ENCODE peak calls at places on chromosomes 6 and 20, in eight cellular contexts. S is hepatocyte, H is thyroid gland, N is astrocyte of the spinal cord, K is gastrocnemius medialis, Q is tibial nerve, E is GM12865, P is neuronal stem cell. Y is an unnamed sample.

GRCh38 chr6:154292855-154293519 is 63.6 kb downstream of the IPCEF1 start:
- DNase-seq in E (no peak), P (no peak), Q (no peak), K (no peak), H (no peak), N (peak), S (peak), Y (no peak)

GRCh38 chr6:32244946-32245398 is 21.1 kb upstream of the NOTCH4 start:
- DNase-seq in S (peak), Q (peak), E (peak), K (peak), P (peak), N (peak), H (peak), Y (peak)

GRCh38 chr6:40436685-40437604 is 150.2 kb downstream of the LRFN2 start:
- DNase-seq in S (no peak), K (no peak), N (peak), P (no peak), Q (no peak), H (no peak), E (no peak), Y (no peak)

GRCh38 chr6:138188278-138188923 is 26.7 kb downstream of the ARFGEF3 start:
- DNase-seq in E (no peak), P (no peak), S (peak), Q (no peak), N (no peak), K (no peak), H (no peak), Y (no peak)

GRCh38 chr6:37551867-37552266 is 52.2 kb upstream of the CCDC167 start:
- DNase-seq in N (no peak), K (no peak), S (no peak), Q (no peak), E (peak), P (no peak), H (no peak), Y (no peak)

GRCh38 chr6:163711615-163712568 is 297.4 kb downstream of the QKI start:
- DNase-seq in P (no peak), Q (peak), E (peak), N (no peak), K (peak), H (peak), S (no peak), Y (no peak)

GRCh38 chr20:47319517-47320252 is 36.8 kb downstream of the ZMYND8 start:
- DNase-seq in N (peak), K (no peak), Q (no peak), S (peak), P (no peak), E (no peak), H (peak), Y (no peak)

GRCh38 chr6:12291785-12292604 is 1.8 kb downstream of the EDN1 start:
- DNase-seq in H (no peak), N (peak), E (peak), P (peak), Q (no peak), S (peak), K (no peak), Y (no peak)

GRCh38 chr6:100663219-100663863 is 198.6 kb upstream of the SIM1 start:
- DNase-seq in Q (no peak), S (peak), E (no peak), P (no peak), H (no peak), K (no peak), N (peak), Y (no peak)

GRCh38 chr20:59751075-59751711 is 146.9 kb downstream of the PHACTR3 start:
- DNase-seq in H (peak), S (peak), E (peak), Q (peak), N (peak), K (no peak), P (peak), Y (peak)

GRCh38 chr6:44156494-44157151 is 2.0 kb upstream of the CAPN11 start:
- DNase-seq in P (no peak), H (no peak), S (peak), E (no peak), K (no peak), N (no peak), Q (no peak), Y (no peak)

GRCh38 chr6:141056945-141057635 is 1075.6 kb upstream of the GJE1 start:
- DNase-seq in S (no peak), P (no peak), H (no peak), Q (no peak), E (no peak), K (no peak), N (no peak), Y (no peak)

GRCh38 chr6:148455225-148455624 is 112.6 kb downstream of the SASH1 start:
- DNase-seq in K (no peak), E (no peak), N (peak), H (no peak), Q (no peak), P (no peak), S (no peak), Y (no peak)

GRCh38 chr6:15148356-15149058 is 97.4 kb upstream of the JARID2 start:
- DNase-seq in Q (no peak), E (peak), K (no peak), S (peak), N (peak), P (no peak), H (no peak), Y (no peak)

GRCh38 chr6:15953152-15953880 is 175.6 kb upstream of the MYLIP start:
- DNase-seq in P (no peak), H (no peak), E (no peak), S (no peak), Q (no peak), K (no peak), N (no peak), Y (no peak)

GRCh38 chr6:48111143-48111506 is at the start of gene PTCHD4:
- DNase-seq in H (peak), K (no peak), N (peak), S (no peak), E (peak), Q (no peak), P (no peak), Y (no peak)

GRCh38 chr20:50467618-50468373 is 42.4 kb upstream of the PTPN1 start:
- DNase-seq in Q (no peak), P (no peak), N (peak), H (peak), S (no peak), K (no peak), E (peak), Y (peak)

GRCh38 chr20:34600892-34601653 is 42.6 kb downstream of the MAP1LC3A start:
- DNase-seq in E (peak), Q (no peak), N (no peak), S (no peak), K (no peak), P (no peak), H (no peak), Y (no peak)

GRCh38 chr6:157804448-157805327 is 18.4 kb upstream of the SNX9 start:
- DNase-seq in K (no peak), N (no peak), E (no peak), H (no peak), Q (no peak), S (no peak), P (no peak), Y (no peak)

GRCh38 chr6:125747589-125748533 is 1.6 kb upstream of the HEY2 start:
- DNase-seq in N (no peak), H (peak), E (peak), S (peak), K (peak), P (peak), Q (peak), Y (no peak)

GRCh38 chr6:33004940-33005339 is 4.5 kb downstream of the HLA-DOA start:
- DNase-seq in S (no peak), K (no peak), E (no peak), N (no peak), P (no peak), H (no peak), Q (no peak), Y (no peak)

GRCh38 chr6:145067430-145067829 is 667.9 kb downstream of the EPM2A start:
- DNase-seq in S (no peak), H (no peak), N (peak), K (no peak), P (no peak), Q (no peak), E (no peak), Y (no peak)

GRCh38 chr20:63151554-63152321 is 64.2 kb downstream of the YTHDF1 start:
- DNase-seq in N (no peak), P (no peak), E (no peak), Q (no peak), K (no peak), S (no peak), H (no peak), Y (no peak)

GRCh38 chr20:6768228-6769185 is 1.0 kb downstream of the BMP2 start:
- DNase-seq in E (no peak), P (peak), S (peak), K (no peak), Q (peak), N (peak), H (peak), Y (no peak)

GRCh38 chr6:153965996-153966395 is 73.0 kb upstream of the OPRM1 start:
- DNase-seq in S (no peak), K (no peak), Q (no peak), E (no peak), N (peak), H (no peak), P (no peak), Y (no peak)

GRCh38 chr6:157325069-157325805 is 1.9 kb upstream of the TMEM242 start:
- DNase-seq in K (no peak), H (no peak), S (no peak), N (peak), Q (no peak), E (no peak), P (no peak), Y (no peak)

GRCh38 chr20:57498425-57499400 is 26.2 kb downstream of the CTCFL start:
- DNase-seq in H (peak), P (no peak), N (peak), K (no peak), Q (no peak), S (peak), E (peak), Y (peak)

GRCh38 chr6:149962461-149963211 is 1.1 kb upstream of the ULBP1 start:
- DNase-seq in E (no peak), P (no peak), H (no peak), N (no peak), Q (no peak), S (no peak), K (no peak), Y (peak)

GRCh38 chr6:96939019-96939805 is 14.7 kb downstream of the KLHL32 start:
- DNase-seq in E (no peak), K (no peak), H (peak), N (peak), P (no peak), Q (no peak), S (no peak), Y (no peak)

GRCh38 chr6:168100011-168100802 is 21.2 kb upstream of the FRMD1 start:
- DNase-seq in E (no peak), N (no peak), Q (no peak), S (no peak), K (no peak), P (no peak), H (no peak), Y (no peak)

GRCh38 chr6:127422791-127423190 is 36.4 kb downstream of the KIAA0408 start:
- DNase-seq in N (no peak), K (no peak), P (no peak), E (no peak), S (no peak), Q (no peak), H (no peak), Y (no peak)

GRCh38 chr6:127415096-127415495 is 44.1 kb downstream of the KIAA0408 start:
- DNase-seq in N (no peak), K (no peak), P (no peak), Q (no peak), H (no peak), E (no peak), S (no peak), Y (no peak)

DNA sequence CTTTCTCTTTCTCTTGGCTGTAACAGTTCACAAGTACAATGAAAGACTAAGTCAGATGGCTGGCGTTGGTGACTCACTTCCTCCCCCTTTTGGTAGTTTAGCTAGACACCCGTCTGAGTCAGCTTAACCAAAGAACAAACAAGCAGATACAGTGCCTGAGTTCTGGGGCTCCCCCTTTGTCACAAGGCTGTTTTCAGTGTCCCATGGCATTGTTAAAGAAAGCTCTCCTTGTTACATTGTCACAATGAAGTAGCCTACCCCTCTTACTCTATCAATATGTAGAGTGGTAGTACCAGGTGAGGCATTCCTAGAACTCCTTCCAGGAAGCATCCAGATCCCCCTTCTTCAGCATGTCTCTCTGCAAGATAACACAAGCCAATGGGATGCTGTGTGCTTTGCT is 38.6 kb downstream of the KIAA0408 start:
- DNase-seq in K (peak), P (peak), Q (peak), N (peak), E (peak), H (peak), S (peak), Y (peak)
- H3K4me3 ChIP-seq in K (no peak), P (no peak), Q (no peak), N (no peak), E (no peak), H (no peak), S (no peak), Y (no peak)

GRCh38 chr6:39048481-39049399 is at the start of gene GLP1R:
- DNase-seq in P (peak), E (no peak), N (no peak), H (peak), S (peak), K (no peak), Q (no peak), Y (no peak)

GRCh38 chr6:39050453-39051112 is 2.0 kb downstream of the GLP1R start:
- DNase-seq in K (no peak), S (no peak), Q (no peak), P (no peak), H (no peak), E (no peak), N (no peak), Y (no peak)

GRCh38 chr6:39051399-39052122 is 3.0 kb downstream of the GLP1R start:
- DNase-seq in S (no peak), Q (no peak), N (no peak), H (no peak), K (no peak), P (no peak), E (no peak), Y (no peak)

GRCh38 chr6:39047434-39048327 is 900 bp upstream of the GLP1R start:
- DNase-seq in Q (no peak), H (no peak), N (no peak), E (no peak), S (no peak), P (no peak), K (no peak), Y (no peak)

GRCh38 chr6:39049575-39050283 is 1.1 kb downstream of the GLP1R start:
- DNase-seq in Q (no peak), S (no peak), H (no peak), N (no peak), P (no peak), E (no peak), K (no peak), Y (no peak)
- H3K4me3 ChIP-seq in Q (no peak), S (no peak), H (no peak), N (no peak), P (no peak), E (no peak), K (no peak), Y (no peak)

DNA sequence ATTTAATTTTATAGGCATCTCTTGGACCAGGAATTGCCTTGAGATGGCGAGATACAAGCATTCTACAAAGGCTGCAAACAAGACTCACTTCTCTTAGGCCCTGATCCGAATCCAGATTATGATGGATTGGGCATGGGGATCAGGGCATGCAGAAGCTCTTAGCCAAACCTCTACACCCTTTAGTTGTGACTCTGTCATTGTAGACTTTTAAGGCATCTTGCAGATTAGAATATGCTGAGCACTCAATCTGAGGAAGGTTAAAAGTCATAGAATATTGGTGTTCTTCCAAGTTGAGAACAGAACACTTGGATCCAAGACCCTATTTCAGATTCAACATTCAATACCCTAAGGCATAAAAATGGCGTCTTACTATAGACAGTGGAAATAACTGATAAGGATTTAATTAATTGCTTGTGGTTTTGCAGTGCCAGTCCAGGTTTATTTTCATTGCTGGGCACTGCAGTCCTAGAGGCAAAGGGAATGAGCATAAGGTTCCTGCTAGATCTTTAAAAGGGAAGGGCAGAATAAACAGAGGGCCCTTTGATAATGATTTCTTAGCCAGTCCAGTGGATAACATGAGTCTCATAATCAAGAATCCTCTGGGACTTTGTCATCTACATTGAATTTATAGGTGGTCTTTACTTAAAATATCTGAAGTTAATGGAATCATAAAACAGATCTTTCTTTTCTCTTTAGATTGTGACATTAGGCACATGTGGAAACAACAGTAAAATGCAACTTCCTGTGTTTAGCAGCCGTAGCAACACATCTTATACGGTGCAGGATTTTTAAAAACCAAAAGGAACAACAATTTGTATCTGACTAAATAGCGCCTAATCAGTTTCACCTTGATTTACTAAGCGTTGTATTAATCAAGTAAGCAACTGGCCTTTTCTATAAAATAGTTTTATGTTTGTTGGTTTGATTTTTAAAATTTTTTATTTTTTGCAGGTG is 17.6 kb downstream of the PHACTR2 start:
- DNase-seq in H (no peak), K (no peak), P (no peak), N (no peak), S (no peak), E (no peak), Q (no peak), Y (no peak)
- H3K4me3 ChIP-seq in H (no peak), K (no peak), P (no peak), N (no peak), S (no peak), E (no peak), Q (no peak), Y (no peak)

GRCh38 chr20:44746367-44747165 is 901 bp downstream of the KCNK15 start:
- DNase-seq in N (no peak), K (no peak), Q (no peak), S (no peak), E (no peak), P (no peak), H (peak), Y (no peak)
- H3K4me3 ChIP-seq in N (peak), K (peak), Q (peak), S (peak), E (no peak), P (peak), H (peak), Y (no peak)

DNA sequence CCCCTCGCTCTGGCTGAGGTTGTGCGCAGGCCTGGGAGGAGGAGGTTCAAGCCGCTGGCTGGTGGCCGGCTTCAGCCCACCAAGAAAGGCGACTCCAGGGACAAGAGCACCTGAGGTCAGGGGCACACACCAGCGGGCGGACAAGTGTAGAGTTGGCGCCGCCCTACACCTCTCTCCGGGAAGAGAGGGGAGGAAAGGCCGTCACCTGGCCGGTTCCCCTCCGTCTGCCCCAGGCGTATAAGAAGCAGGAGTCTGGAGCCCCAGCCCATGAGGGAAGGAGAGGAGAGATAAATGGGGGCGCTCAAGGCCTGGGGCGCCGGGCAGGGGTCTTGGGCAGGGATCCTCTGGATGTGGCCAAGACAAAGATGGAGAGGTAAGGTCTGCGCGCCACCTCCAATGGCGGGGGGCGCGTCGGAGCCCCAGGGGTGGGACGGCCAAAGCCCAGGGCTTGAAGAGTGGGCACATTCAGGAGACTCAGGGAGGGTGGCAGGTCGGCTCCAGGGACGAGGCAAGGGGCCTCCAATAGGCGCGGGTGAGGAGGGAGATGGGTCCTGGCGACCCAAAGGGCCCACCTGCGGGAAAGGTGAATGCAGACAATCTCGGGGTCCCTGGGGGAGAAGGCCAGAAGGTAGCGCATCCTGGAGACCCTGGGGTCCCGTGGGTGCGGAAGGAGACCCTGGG is 826 bp downstream of the RIMS4 start:
- DNase-seq in H (peak), E (no peak), Q (no peak), S (no peak), K (no peak), P (no peak), N (no peak), Y (no peak)
- H3K4me3 ChIP-seq in H (peak), E (no peak), Q (peak), S (peak), K (no peak), P (no peak), N (no peak), Y (no peak)

Y was measured in Karpas-422.